ENCODE peak calls at places on chromosomes 5 and 9, in seven cellular contexts. One of them, this sample, is unnamed.

GRCh38 chr5:147619281-147619680 is 109.4 kb upstream of the DPYSL3 start:
- DNase-seq in endothelial cell of umbilical vein: no peak
- DNase-seq in WERI-Rb-1: no peak
- DNase-seq in Peyer's patch: no peak
- DNase-seq in adrenal gland: no peak
- DNase-seq in CD4-positive, CD25-positive, alpha-beta regulatory T cell: no peak
- DNase-seq in PC-9: peak; percentile 11
- DNase-seq in this sample: no peak

GRCh38 chr5:32241034-32241783 is 67.1 kb upstream of the GOLPH3 start:
- DNase-seq in endothelial cell of umbilical vein: no peak
- DNase-seq in WERI-Rb-1: no peak
- DNase-seq in Peyer's patch: no peak
- DNase-seq in adrenal gland: no peak
- DNase-seq in CD4-positive, CD25-positive, alpha-beta regulatory T cell: no peak
- DNase-seq in PC-9: no peak
- DNase-seq in this sample: no peak

GRCh38 chr9:88782931-88783451 is 208.3 kb upstream of the S1PR3 start:
- DNase-seq in endothelial cell of umbilical vein: no peak
- DNase-seq in WERI-Rb-1: no peak
- DNase-seq in Peyer's patch: no peak
- DNase-seq in adrenal gland: no peak
- DNase-seq in CD4-positive, CD25-positive, alpha-beta regulatory T cell: no peak
- DNase-seq in PC-9: no peak
- DNase-seq in this sample: no peak

GRCh38 chr5:61569353-61569752 is 237.3 kb downstream of the ZSWIM6 start:
- DNase-seq in endothelial cell of umbilical vein: no peak
- DNase-seq in WERI-Rb-1: no peak
- DNase-seq in Peyer's patch: no peak
- DNase-seq in adrenal gland: no peak
- DNase-seq in CD4-positive, CD25-positive, alpha-beta regulatory T cell: no peak
- DNase-seq in PC-9: no peak
- DNase-seq in this sample: no peak

GRCh38 chr5:119353213-119353612 is 2.6 kb upstream of the TNFAIP8 start:
- DNase-seq in endothelial cell of umbilical vein: no peak
- DNase-seq in WERI-Rb-1: no peak
- DNase-seq in Peyer's patch: no peak
- DNase-seq in adrenal gland: no peak
- DNase-seq in CD4-positive, CD25-positive, alpha-beta regulatory T cell: no peak
- DNase-seq in PC-9: no peak
- DNase-seq in this sample: no peak

GRCh38 chr5:76256116-76256889 is 146.8 kb upstream of the IQGAP2 start:
- DNase-seq in endothelial cell of umbilical vein: peak; percentile 57
- DNase-seq in WERI-Rb-1: peak; percentile 71
- DNase-seq in Peyer's patch: peak; percentile 40
- DNase-seq in adrenal gland: peak; percentile 65
- DNase-seq in CD4-positive, CD25-positive, alpha-beta regulatory T cell: peak; percentile 69
- DNase-seq in PC-9: peak; percentile 58
- DNase-seq in this sample: peak; percentile 54

GRCh38 chr5:172417983-172418630 is 36.2 kb downstream of the SH3PXD2B start:
- DNase-seq in endothelial cell of umbilical vein: peak; percentile 80
- DNase-seq in WERI-Rb-1: no peak
- DNase-seq in Peyer's patch: peak; percentile 49
- DNase-seq in adrenal gland: peak; percentile 95
- DNase-seq in CD4-positive, CD25-positive, alpha-beta regulatory T cell: no peak
- DNase-seq in PC-9: no peak
- DNase-seq in this sample: no peak

GRCh38 chr5:116543501-116543900 is 31.1 kb downstream of the SEMA6A start:
- DNase-seq in endothelial cell of umbilical vein: peak; percentile 6
- DNase-seq in WERI-Rb-1: no peak
- DNase-seq in Peyer's patch: no peak
- DNase-seq in adrenal gland: no peak
- DNase-seq in CD4-positive, CD25-positive, alpha-beta regulatory T cell: no peak
- DNase-seq in PC-9: no peak
- DNase-seq in this sample: no peak

GRCh38 chr9:96344458-96345180 is 38.9 kb downstream of the SLC35D2 start:
- DNase-seq in endothelial cell of umbilical vein: peak; percentile 83
- DNase-seq in WERI-Rb-1: peak; percentile 79
- DNase-seq in Peyer's patch: no peak
- DNase-seq in adrenal gland: peak; percentile 68
- DNase-seq in CD4-positive, CD25-positive, alpha-beta regulatory T cell: no peak
- DNase-seq in PC-9: peak; percentile 87
- DNase-seq in this sample: peak; percentile 84

GRCh38 chr9:93058357-93059096 is at the start of gene SUSD3:
- DNase-seq in endothelial cell of umbilical vein: peak; percentile 32
- DNase-seq in WERI-Rb-1: no peak
- DNase-seq in Peyer's patch: peak; percentile 92
- DNase-seq in adrenal gland: peak; percentile 45
- DNase-seq in CD4-positive, CD25-positive, alpha-beta regulatory T cell: peak; percentile 72
- DNase-seq in PC-9: peak; percentile 66
- DNase-seq in this sample: peak; percentile 51

GRCh38 chr5:128693779-128694178 is 155.7 kb upstream of the FBN2 start:
- DNase-seq in endothelial cell of umbilical vein: no peak
- DNase-seq in WERI-Rb-1: no peak
- DNase-seq in Peyer's patch: no peak
- DNase-seq in adrenal gland: no peak
- DNase-seq in CD4-positive, CD25-positive, alpha-beta regulatory T cell: no peak
- DNase-seq in PC-9: no peak
- DNase-seq in this sample: no peak

GRCh38 chr5:15803280-15803679 is 303.3 kb downstream of the FBXL7 start:
- DNase-seq in endothelial cell of umbilical vein: no peak
- DNase-seq in WERI-Rb-1: no peak
- DNase-seq in Peyer's patch: no peak
- DNase-seq in adrenal gland: no peak
- DNase-seq in CD4-positive, CD25-positive, alpha-beta regulatory T cell: no peak
- DNase-seq in PC-9: no peak
- DNase-seq in this sample: no peak

GRCh38 chr5:103224118-103224893 is 34.3 kb upstream of the MACIR start:
- DNase-seq in endothelial cell of umbilical vein: peak; percentile 78
- DNase-seq in WERI-Rb-1: peak; percentile 54
- DNase-seq in Peyer's patch: no peak
- DNase-seq in adrenal gland: peak; percentile 33
- DNase-seq in CD4-positive, CD25-positive, alpha-beta regulatory T cell: peak; percentile 39
- DNase-seq in PC-9: peak; percentile 54
- DNase-seq in this sample: peak; percentile 76

GRCh38 chr5:158471179-158471924 is 612.4 kb upstream of the CLINT1 start:
- DNase-seq in endothelial cell of umbilical vein: no peak
- DNase-seq in WERI-Rb-1: no peak
- DNase-seq in Peyer's patch: no peak
- DNase-seq in adrenal gland: no peak
- DNase-seq in CD4-positive, CD25-positive, alpha-beta regulatory T cell: no peak
- DNase-seq in PC-9: no peak
- DNase-seq in this sample: no peak

GRCh38 chr5:58407042-58407709 is 52.7 kb downstream of the PLK2 start:
- DNase-seq in endothelial cell of umbilical vein: no peak
- DNase-seq in WERI-Rb-1: no peak
- DNase-seq in Peyer's patch: no peak
- DNase-seq in adrenal gland: no peak
- DNase-seq in CD4-positive, CD25-positive, alpha-beta regulatory T cell: no peak
- DNase-seq in PC-9: peak; percentile 74
- DNase-seq in this sample: no peak

DNA sequence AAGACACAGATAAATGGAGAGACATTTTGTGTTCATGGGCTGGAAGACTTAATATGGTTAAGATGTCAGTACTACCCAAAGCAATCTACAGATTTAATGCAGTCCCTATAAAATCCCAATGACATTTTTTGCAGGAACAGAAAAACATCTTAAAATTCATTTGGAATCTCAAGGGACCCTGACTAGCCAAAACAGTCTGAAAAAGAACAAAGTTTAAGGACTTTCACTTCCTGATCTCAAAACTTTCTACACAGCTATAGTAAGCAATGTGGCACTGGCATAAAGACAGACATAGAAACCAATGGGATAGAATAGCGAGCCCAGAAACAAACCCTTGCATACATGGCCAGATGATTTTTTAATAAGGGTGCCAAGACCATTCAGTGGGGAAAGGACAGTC is 9.7 kb upstream of the CAMSAP1 start:
- DNase-seq in endothelial cell of umbilical vein: no peak
- DNase-seq in WERI-Rb-1: no peak
- DNase-seq in Peyer's patch: no peak
- DNase-seq in adrenal gland: no peak
- DNase-seq in CD4-positive, CD25-positive, alpha-beta regulatory T cell: no peak
- DNase-seq in PC-9: no peak
- DNase-seq in this sample: no peak
- H3K9me3 ChIP-seq in endothelial cell of umbilical vein: peaks cover 5% of the 10 kb centered on the region
- H3K9me3 ChIP-seq in WERI-Rb-1: peaks cover 44% of the 10 kb centered on the region
- H3K9me3 ChIP-seq in Peyer's patch: peaks cover 36% of the 10 kb centered on the region
- H3K9me3 ChIP-seq in adrenal gland: no peaks in the 10 kb centered on the region
- H3K9me3 ChIP-seq in CD4-positive, CD25-positive, alpha-beta regulatory T cell: peaks cover 68% of the 10 kb centered on the region
- H3K9me3 ChIP-seq in PC-9: no peaks in the 10 kb centered on the region
- H3K9me3 ChIP-seq in this sample: peaks cover 26% of the 10 kb centered on the region

GRCh38 chr5:9540791-9541190 is 5.1 kb downstream of the SEMA5A start:
- DNase-seq in endothelial cell of umbilical vein: peak; percentile 34
- DNase-seq in WERI-Rb-1: no peak
- DNase-seq in Peyer's patch: no peak
- DNase-seq in adrenal gland: no peak
- DNase-seq in CD4-positive, CD25-positive, alpha-beta regulatory T cell: no peak
- DNase-seq in PC-9: no peak
- DNase-seq in this sample: no peak
- H3K4me3 ChIP-seq in endothelial cell of umbilical vein: no peak overlapping the region
- H3K4me3 ChIP-seq in WERI-Rb-1: no peak overlapping the region
- H3K4me3 ChIP-seq in Peyer's patch: no peak overlapping the region
- H3K4me3 ChIP-seq in adrenal gland: no peak overlapping the region
- H3K4me3 ChIP-seq in CD4-positive, CD25-positive, alpha-beta regulatory T cell: no peak overlapping the region
- H3K4me3 ChIP-seq in PC-9: no peak overlapping the region
- H3K4me3 ChIP-seq in this sample: no peak overlapping the region

GRCh38 chr9:137052293-137052692 is 1.6 kb downstream of the ENTPD2 start:
- DNase-seq in endothelial cell of umbilical vein: no peak
- DNase-seq in WERI-Rb-1: no peak
- DNase-seq in Peyer's patch: no peak
- DNase-seq in adrenal gland: no peak
- DNase-seq in CD4-positive, CD25-positive, alpha-beta regulatory T cell: no peak
- DNase-seq in PC-9: no peak
- DNase-seq in this sample: no peak
- H3K27me3 ChIP-seq in endothelial cell of umbilical vein: peaks cover 21% of the 10 kb centered on the region
- H3K27me3 ChIP-seq in WERI-Rb-1: peaks cover 9% of the 10 kb centered on the region
- H3K27me3 ChIP-seq in Peyer's patch: no peaks in the 10 kb centered on the region
- H3K27me3 ChIP-seq in adrenal gland: peaks cover 59% of the 10 kb centered on the region
- H3K27me3 ChIP-seq in CD4-positive, CD25-positive, alpha-beta regulatory T cell: peaks cover 8% of the 10 kb centered on the region
- H3K27me3 ChIP-seq in PC-9: peaks cover 6% of the 10 kb centered on the region
- H3K27me3 ChIP-seq in this sample: peaks cover 18% of the 10 kb centered on the region

DNA sequence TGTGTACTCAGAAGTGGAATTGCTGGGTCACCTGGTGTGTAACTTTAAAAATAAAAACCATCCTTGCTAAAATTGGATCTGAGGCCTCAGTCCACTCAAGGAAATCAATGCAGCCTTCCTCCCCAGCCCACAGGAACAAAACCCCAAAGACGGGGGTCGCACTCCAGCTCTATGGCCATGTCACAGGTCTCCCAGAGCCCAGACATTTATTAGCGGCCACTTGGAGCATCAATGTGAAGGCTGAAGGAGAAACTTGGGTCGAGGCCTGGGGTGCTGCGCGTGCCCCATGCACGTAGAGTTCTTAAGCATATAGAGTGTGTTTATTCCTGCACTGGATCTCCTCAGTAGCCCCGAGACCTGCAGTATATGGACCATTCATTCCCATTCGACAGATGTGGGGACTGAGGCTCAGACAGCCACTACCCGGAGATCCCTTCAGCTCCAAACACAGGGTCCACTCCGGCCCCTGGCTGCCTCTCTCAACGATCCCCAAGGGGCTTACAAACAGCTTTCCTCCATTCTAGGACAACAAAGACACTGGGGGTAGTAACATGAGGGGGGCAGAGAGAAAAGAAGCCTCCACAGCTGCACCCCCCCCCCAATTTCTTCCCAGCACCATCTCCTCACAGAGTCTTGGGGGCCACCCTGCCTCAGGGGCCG is 14.3 kb upstream of the OLFM1 start:
- DNase-seq in endothelial cell of umbilical vein: no peak
- DNase-seq in WERI-Rb-1: no peak
- DNase-seq in Peyer's patch: no peak
- DNase-seq in adrenal gland: no peak
- DNase-seq in CD4-positive, CD25-positive, alpha-beta regulatory T cell: no peak
- DNase-seq in PC-9: no peak
- DNase-seq in this sample: no peak
- H3K9me3 ChIP-seq in endothelial cell of umbilical vein: no peaks in the 10 kb centered on the region
- H3K9me3 ChIP-seq in WERI-Rb-1: no peaks in the 10 kb centered on the region
- H3K9me3 ChIP-seq in Peyer's patch: no peaks in the 10 kb centered on the region
- H3K9me3 ChIP-seq in adrenal gland: no peaks in the 10 kb centered on the region
- H3K9me3 ChIP-seq in CD4-positive, CD25-positive, alpha-beta regulatory T cell: no peaks in the 10 kb centered on the region
- H3K9me3 ChIP-seq in PC-9: no peaks in the 10 kb centered on the region
- H3K9me3 ChIP-seq in this sample: no peaks in the 10 kb centered on the region

DNA sequence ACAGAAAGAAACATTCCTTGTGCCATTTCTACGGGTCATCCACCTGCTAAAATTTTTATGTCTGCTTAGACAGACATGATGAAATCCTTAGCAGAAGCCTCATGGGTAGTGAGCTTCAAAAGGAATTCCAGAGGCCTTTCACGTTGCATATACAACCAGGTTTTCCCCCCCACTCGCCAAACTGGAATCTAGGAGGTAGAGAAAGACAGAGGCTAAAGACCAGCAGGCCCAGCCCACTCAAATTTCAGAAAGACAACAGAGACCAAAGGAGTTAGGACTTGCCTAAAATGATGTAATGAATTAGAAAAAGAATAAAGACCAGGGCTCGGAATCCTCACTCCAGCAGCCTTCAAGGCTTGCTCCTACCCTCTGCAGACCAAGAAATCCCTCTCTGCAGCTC is 9.2 kb downstream of the B4GALT1 start:
- DNase-seq in endothelial cell of umbilical vein: no peak
- DNase-seq in WERI-Rb-1: no peak
- DNase-seq in Peyer's patch: no peak
- DNase-seq in adrenal gland: peak; percentile 9
- DNase-seq in CD4-positive, CD25-positive, alpha-beta regulatory T cell: no peak
- DNase-seq in PC-9: peak; percentile 55
- DNase-seq in this sample: peak; percentile 24
- H3K4me3 ChIP-seq in endothelial cell of umbilical vein: no peak overlapping the region
- H3K4me3 ChIP-seq in WERI-Rb-1: no peak overlapping the region
- H3K4me3 ChIP-seq in Peyer's patch: no peak overlapping the region
- H3K4me3 ChIP-seq in adrenal gland: no peak overlapping the region
- H3K4me3 ChIP-seq in CD4-positive, CD25-positive, alpha-beta regulatory T cell: peak overlapping the region; percentile 61
- H3K4me3 ChIP-seq in PC-9: peak overlapping the region; percentile 93
- H3K4me3 ChIP-seq in this sample: no peak overlapping the region

DNA sequence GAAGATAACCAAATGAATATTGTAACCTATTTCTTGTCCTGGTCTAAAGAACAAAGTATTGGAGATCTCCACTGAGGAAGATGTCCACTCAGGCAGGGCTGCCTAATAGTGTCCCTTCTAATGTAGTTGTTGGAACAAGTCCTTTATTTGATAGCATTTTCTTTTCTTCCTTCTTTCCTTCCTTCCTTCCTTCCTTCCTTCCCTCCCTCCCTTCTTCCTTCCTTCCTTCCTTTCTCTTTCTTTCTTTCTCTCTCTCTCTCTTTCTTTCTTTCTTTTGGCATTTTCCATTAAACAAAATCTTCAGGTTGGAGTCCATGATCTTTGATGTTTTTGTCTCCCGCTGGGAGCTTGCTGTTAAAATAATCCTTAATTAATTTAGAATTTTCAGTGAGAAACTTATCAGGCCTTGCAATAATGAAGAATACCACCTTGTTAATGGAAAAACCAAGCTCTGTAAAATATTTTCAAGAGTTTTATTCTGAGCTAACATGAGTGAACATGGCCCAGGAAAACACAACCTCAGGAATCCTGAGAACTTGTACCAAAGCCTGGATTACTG is 43.5 kb upstream of the TENT2 start:
- DNase-seq in endothelial cell of umbilical vein: no peak
- DNase-seq in WERI-Rb-1: no peak
- DNase-seq in Peyer's patch: no peak
- DNase-seq in adrenal gland: no peak
- DNase-seq in CD4-positive, CD25-positive, alpha-beta regulatory T cell: no peak
- DNase-seq in PC-9: no peak
- DNase-seq in this sample: no peak
- H3K27me3 ChIP-seq in endothelial cell of umbilical vein: no peaks in the 10 kb centered on the region
- H3K27me3 ChIP-seq in WERI-Rb-1: no peaks in the 10 kb centered on the region
- H3K27me3 ChIP-seq in Peyer's patch: no peaks in the 10 kb centered on the region
- H3K27me3 ChIP-seq in adrenal gland: peaks cover 5% of the 10 kb centered on the region
- H3K27me3 ChIP-seq in CD4-positive, CD25-positive, alpha-beta regulatory T cell: no peaks in the 10 kb centered on the region
- H3K27me3 ChIP-seq in PC-9: no peaks in the 10 kb centered on the region
- H3K27me3 ChIP-seq in this sample: peaks cover 3% of the 10 kb centered on the region